ENCODE peak calls at places on chromosomes 4 and X, in five cellular contexts. P is heart left ventricle, N is HCT116, K is uterus, S is breast epithelium. F is an unnamed sample.

GRCh38 chrX:144006811-144007210 is 122.9 kb downstream of the UBE2NL start:
- DNase-seq in P (no peak), N (no peak), K (no peak), S (no peak), F (no peak)

GRCh38 chrX:141278306-141278705 is 36.0 kb upstream of the SPANXC start:
- DNase-seq in P (no peak), N (no peak), K (no peak), S (no peak), F (no peak)

GRCh38 chr4:153241970-153242847 is 38.0 kb downstream of the TRIM2 start:
- DNase-seq in P (peak; percentile 21), N (no peak), K (no peak), S (no peak), F (no peak)

GRCh38 chrX:22392176-22392814 is 119.6 kb downstream of the CBLL2 start:
- DNase-seq in P (no peak), N (no peak), K (no peak), S (no peak), F (no peak)

GRCh38 chrX:151973851-151974335 is 583 bp downstream of the GABRE start:
- DNase-seq in P (peak; percentile 44), N (no peak), K (peak; percentile 25), S (no peak), F (no peak)

GRCh38 chr4:98747659-98748091 is 89.3 kb upstream of the TSPAN5 start:
- DNase-seq in P (no peak), N (peak; percentile 34), K (no peak), S (no peak), F (no peak)

GRCh38 chr4:2924765-2925301 is 38.4 kb downstream of the NOP14 start:
- DNase-seq in P (no peak), N (no peak), K (peak; percentile 11), S (no peak), F (no peak)

GRCh38 chr4:574346-575161 is 1.5 kb downstream of the TMEM271 start:
- DNase-seq in P (no peak), N (no peak), K (no peak), S (no peak), F (no peak)

GRCh38 chr4:153676984-153677383 is 7.1 kb upstream of the TLR2 start:
- DNase-seq in P (no peak), N (peak; percentile 19), K (no peak), S (no peak), F (no peak)

GRCh38 chrX:28273751-28274150 is 292.5 kb upstream of the DCAF8L1 start:
- DNase-seq in P (no peak), N (no peak), K (no peak), S (no peak), F (no peak)

GRCh38 chr4:7964890-7965662 is 25.4 kb upstream of the AFAP1 start:
- DNase-seq in P (peak; percentile 48), N (no peak), K (peak; percentile 80), S (no peak), F (no peak)

GRCh38 chrX:103878466-103879151 is 46.6 kb upstream of the RAB9B start:
- DNase-seq in P (peak; percentile 5), N (peak; percentile 35), K (no peak), S (no peak), F (no peak)

GRCh38 chr4:577499-578450 is 1.7 kb upstream of the TMEM271 start:
- DNase-seq in P (no peak), N (no peak), K (no peak), S (no peak), F (no peak)

GRCh38 chr4:1323635-1324442 is 23.2 kb upstream of the UVSSA start:
- DNase-seq in P (peak; percentile 5), N (peak; percentile 63), K (no peak), S (no peak), F (no peak)

GRCh38 chr4:122003335-122003734 is 51.5 kb upstream of the TRPC3 start:
- DNase-seq in P (no peak), N (peak; percentile 42), K (no peak), S (no peak), F (no peak)

GRCh38 chr4:142416121-142416520 is 430.0 kb downstream of the INPP4B start:
- DNase-seq in P (no peak), N (no peak), K (no peak), S (no peak), F (no peak)

GRCh38 chrX:136689441-136689840 is 41.5 kb downstream of the CD40LG start:
- DNase-seq in P (no peak), N (no peak), K (no peak), S (no peak), F (no peak)

GRCh38 chr4:161178310-161178709 is 985.5 kb downstream of the FSTL5 start:
- DNase-seq in P (no peak), N (no peak), K (no peak), S (no peak), F (no peak)

GRCh38 chr4:28287837-28288236 is 1427.2 kb downstream of the STIM2 start:
- DNase-seq in P (no peak), N (no peak), K (no peak), S (no peak), F (no peak)

GRCh38 chrX:107673933-107674479 is 45.7 kb downstream of the PRPS1 start:
- DNase-seq in P (peak; percentile 78), N (no peak), K (peak; percentile 77), S (peak; percentile 92), F (peak; percentile 48)

GRCh38 chr4:80192937-80193336 is 4.4 kb upstream of the PRDM8 start:
- DNase-seq in P (no peak), N (no peak), K (no peak), S (no peak), F (no peak)

GRCh38 chr4:188295899-188296298 is 156.7 kb downstream of the TRIML1 start:
- DNase-seq in P (no peak), N (no peak), K (no peak), S (no peak), F (no peak)

GRCh38 chr4:5019796-5020195 is 538 bp upstream of the CYTL1 start:
- DNase-seq in P (no peak), N (no peak), K (no peak), S (no peak), F (no peak)

GRCh38 chrX:72576161-72576896 is 3.7 kb upstream of the HDAC8 start:
- DNase-seq in P (no peak), N (no peak), K (no peak), S (no peak), F (no peak)

GRCh38 chrX:135112096-135112729 is 8.1 kb downstream of the ETDB start:
- DNase-seq in P (no peak), N (peak; percentile 32), K (no peak), S (no peak), F (no peak)

GRCh38 chr4:160537681-160538080 is 1434.8 kb downstream of the RAPGEF2 start:
- DNase-seq in P (no peak), N (no peak), K (no peak), S (no peak), F (no peak)

GRCh38 chr4:139015948-139016451 is 419 bp downstream of the NOCT start:
- DNase-seq in P (peak; percentile 36), N (no peak), K (no peak), S (peak; percentile 25), F (no peak)

GRCh38 chrX:119672252-119672825 is 20.6 kb downstream of the SEPTIN6 start:
- DNase-seq in P (no peak), N (no peak), K (no peak), S (no peak), F (no peak)

GRCh38 chr4:165070560-165070959 is 16.9 kb downstream of the TRIM75 start:
- DNase-seq in P (no peak), N (no peak), K (no peak), S (no peak), F (no peak)

GRCh38 chr4:121472937-121473721 is 92.3 kb upstream of the QRFPR start:
- DNase-seq in P (no peak), N (no peak), K (no peak), S (no peak), F (no peak)

GRCh38 chr4:108171541-108172230 is 3.0 kb upstream of the LEF1 start:
- DNase-seq in P (peak; percentile 10), N (no peak), K (no peak), S (no peak), F (no peak)

DNA sequence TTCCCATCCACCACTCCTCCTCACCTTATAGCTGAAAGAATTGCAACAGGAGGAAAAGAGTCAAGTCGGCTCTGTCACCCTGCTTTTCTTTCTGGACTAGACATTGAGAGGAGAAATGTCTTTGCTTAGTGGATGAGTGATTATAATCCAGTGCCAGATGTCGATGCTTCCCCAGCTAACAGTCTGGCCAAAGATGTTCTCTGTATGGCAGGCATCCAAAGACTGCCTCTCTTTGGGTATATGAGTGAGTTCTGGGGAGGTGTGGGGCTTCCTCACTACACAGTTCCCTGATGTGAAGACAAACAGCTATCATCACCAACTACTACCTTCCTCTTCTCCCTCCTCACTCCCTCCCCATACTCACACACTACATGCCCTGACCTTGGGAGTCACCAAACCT is 90.9 kb downstream of the COMMD8 start:
- DNase-seq in P (no peak), N (no peak), K (no peak), S (no peak), F (no peak)
- TF ChIP-seq POLR2A in P (no peak), N (no peak), K (no peak), S (no peak), F (no peak)

DNA sequence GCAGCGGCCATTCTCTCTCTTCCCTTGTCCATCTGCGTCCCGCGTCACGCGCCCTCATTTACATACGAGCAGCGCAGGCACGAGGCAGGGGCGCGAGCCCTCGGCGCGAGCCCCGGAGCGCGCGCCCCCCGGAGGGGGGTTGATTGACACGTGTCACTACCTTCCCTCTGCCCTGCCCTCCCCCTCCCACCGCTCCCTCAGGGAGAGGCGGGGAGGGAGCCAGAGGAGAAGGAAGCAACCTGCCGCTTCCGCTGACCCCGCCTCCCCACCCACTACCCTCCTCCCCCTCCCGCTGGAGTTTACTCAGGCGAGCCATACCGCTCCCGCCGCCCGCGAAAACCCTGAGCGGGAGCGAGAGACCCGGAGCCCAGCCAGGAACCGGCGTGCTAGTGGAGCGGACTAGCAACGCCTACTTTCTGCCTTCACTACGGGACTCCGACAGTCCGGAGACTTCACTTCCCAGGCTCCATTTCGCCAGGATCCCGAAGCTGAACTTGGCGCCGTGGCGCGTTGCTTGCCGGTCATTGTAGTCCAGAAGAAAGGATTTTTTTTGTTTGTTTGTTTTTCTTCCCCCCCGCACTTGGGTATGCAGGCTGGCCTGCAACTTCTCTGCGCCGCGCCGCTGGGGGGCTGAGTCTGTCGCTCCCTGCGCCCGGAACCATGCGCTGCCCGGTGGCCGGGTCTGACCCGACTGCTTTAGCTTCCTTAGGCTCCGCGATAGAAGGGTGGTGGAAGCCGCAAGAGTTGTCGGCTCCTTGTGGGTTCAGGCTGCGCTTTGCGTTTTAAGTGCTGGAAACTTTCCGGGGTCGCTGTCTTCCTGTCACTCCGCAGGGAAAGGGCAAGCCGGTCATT is at the start of gene LCORL:
- DNase-seq in P (peak; percentile 93), N (peak; percentile 93), K (peak; percentile 93), S (peak; percentile 89), F (peak; percentile 70)
- TF ChIP-seq POLR2A in P (no peak), N (no peak), K (peak; percentile 67), S (no peak), F (no peak)

DNA sequence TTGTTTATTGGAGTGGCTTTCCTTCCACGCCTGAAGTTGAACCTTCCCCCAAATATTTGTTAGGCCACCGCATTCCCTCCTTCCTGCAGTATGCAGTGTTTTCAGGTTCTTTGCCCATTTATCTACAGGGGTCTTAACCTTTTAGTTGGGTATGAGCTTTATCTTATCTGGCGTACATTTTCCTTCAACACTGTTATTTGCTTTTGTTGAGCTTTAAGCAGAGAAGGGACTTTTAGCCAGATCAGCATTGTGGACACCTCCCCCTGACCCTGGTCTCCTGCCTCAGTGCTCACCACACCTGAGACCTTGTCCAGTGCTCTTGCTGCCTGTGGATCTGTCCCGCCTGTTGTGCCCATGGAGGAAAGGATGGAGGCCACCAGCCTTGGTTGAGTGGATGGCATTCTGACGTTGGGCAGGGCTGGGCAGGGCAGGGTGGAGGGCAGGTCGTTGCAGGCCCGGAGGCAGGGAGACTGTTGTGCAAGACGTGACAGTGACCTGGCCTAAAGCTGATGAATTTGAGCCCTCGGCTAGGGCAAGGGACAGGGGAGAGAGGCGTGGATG is 1.0 kb upstream of the DUSP9 start:
- DNase-seq in P (no peak), N (no peak), K (no peak), S (no peak), F (peak; percentile 8)
- TF ChIP-seq POLR2A in P (no peak), N (no peak), K (no peak), S (no peak), F (no peak)

GRCh38 chrX:47430925-47431324 is 52.1 kb downstream of the ZNF41 start:
- DNase-seq in P (no peak), N (no peak), K (no peak), S (no peak), F (no peak)
- TF ChIP-seq POLR2A in P (no peak), N (no peak), K (no peak), S (no peak), F (no peak)